ENCODE peak calls at places on chromosome X, in eight cellular contexts. One of them, this sample, is unnamed.
A peak's percentile ranks its signal among the peaks of the same experiment; 100 is the strongest.

GRCh38 chrX:31178769-31179125 is 106.9 kb upstream of the FTHL17 start:
- DNase-seq in CD8-positive, alpha-beta memory T cell: no peak
- DNase-seq in tibial artery: no peak
- DNase-seq in sigmoid colon: no peak
- DNase-seq in small intestine: no peak
- DNase-seq in GM23248: no peak
- DNase-seq in neuronal stem cell: no peak
- DNase-seq in tibial nerve: no peak
- DNase-seq in this sample: no peak

GRCh38 chrX:15915959-15916703 is 61.5 kb upstream of the AP1S2 start:
- DNase-seq in CD8-positive, alpha-beta memory T cell: no peak
- DNase-seq in tibial artery: no peak
- DNase-seq in sigmoid colon: no peak
- DNase-seq in small intestine: no peak
- DNase-seq in GM23248: no peak
- DNase-seq in neuronal stem cell: no peak
- DNase-seq in tibial nerve: no peak
- DNase-seq in this sample: no peak

GRCh38 chrX:48468247-48468671 is 1.8 kb downstream of the SLC38A5 start:
- DNase-seq in CD8-positive, alpha-beta memory T cell: peak; percentile 6
- DNase-seq in tibial artery: no peak
- DNase-seq in sigmoid colon: peak; percentile 66
- DNase-seq in small intestine: peak; percentile 31
- DNase-seq in GM23248: peak; percentile 54
- DNase-seq in neuronal stem cell: no peak
- DNase-seq in tibial nerve: no peak
- DNase-seq in this sample: no peak

GRCh38 chrX:111262086-111262485 is 8.2 kb downstream of the CAPN6 start:
- DNase-seq in CD8-positive, alpha-beta memory T cell: no peak
- DNase-seq in tibial artery: no peak
- DNase-seq in sigmoid colon: no peak
- DNase-seq in small intestine: no peak
- DNase-seq in GM23248: no peak
- DNase-seq in neuronal stem cell: no peak
- DNase-seq in tibial nerve: no peak
- DNase-seq in this sample: no peak

GRCh38 chrX:11929476-11929875 is 171.4 kb downstream of the MSL3 start:
- DNase-seq in CD8-positive, alpha-beta memory T cell: no peak
- DNase-seq in tibial artery: no peak
- DNase-seq in sigmoid colon: no peak
- DNase-seq in small intestine: no peak
- DNase-seq in GM23248: no peak
- DNase-seq in neuronal stem cell: no peak
- DNase-seq in tibial nerve: no peak
- DNase-seq in this sample: no peak

GRCh38 chrX:51860679-51861078 is 32.7 kb upstream of the MAGED1 start:
- DNase-seq in CD8-positive, alpha-beta memory T cell: no peak
- DNase-seq in tibial artery: no peak
- DNase-seq in sigmoid colon: no peak
- DNase-seq in small intestine: peak; percentile 44
- DNase-seq in GM23248: peak; percentile 52
- DNase-seq in neuronal stem cell: peak; percentile 11
- DNase-seq in tibial nerve: peak; percentile 7
- DNase-seq in this sample: no peak

GRCh38 chrX:10387011-10387410 is 230.2 kb downstream of the CLCN4 start:
- DNase-seq in CD8-positive, alpha-beta memory T cell: no peak
- DNase-seq in tibial artery: no peak
- DNase-seq in sigmoid colon: no peak
- DNase-seq in small intestine: no peak
- DNase-seq in GM23248: peak; percentile 55
- DNase-seq in neuronal stem cell: no peak
- DNase-seq in tibial nerve: no peak
- DNase-seq in this sample: no peak

GRCh38 chrX:9614016-9614415 is 149.2 kb downstream of the TBL1X start:
- DNase-seq in CD8-positive, alpha-beta memory T cell: no peak
- DNase-seq in tibial artery: no peak
- DNase-seq in sigmoid colon: no peak
- DNase-seq in small intestine: no peak
- DNase-seq in GM23248: peak; percentile 68
- DNase-seq in neuronal stem cell: no peak
- DNase-seq in tibial nerve: no peak
- DNase-seq in this sample: no peak

GRCh38 chrX:108070891-108071290 is 20.5 kb downstream of the PSMD10 start:
- DNase-seq in CD8-positive, alpha-beta memory T cell: no peak
- DNase-seq in tibial artery: no peak
- DNase-seq in sigmoid colon: no peak
- DNase-seq in small intestine: no peak
- DNase-seq in GM23248: peak; percentile 60
- DNase-seq in neuronal stem cell: no peak
- DNase-seq in tibial nerve: no peak
- DNase-seq in this sample: no peak

GRCh38 chrX:2346158-2346557 is 154.6 kb downstream of the DHRSX start:
- DNase-seq in CD8-positive, alpha-beta memory T cell: no peak
- DNase-seq in tibial artery: no peak
- DNase-seq in sigmoid colon: no peak
- DNase-seq in small intestine: no peak
- DNase-seq in GM23248: no peak
- DNase-seq in neuronal stem cell: no peak
- DNase-seq in tibial nerve: no peak
- DNase-seq in this sample: no peak

GRCh38 chrX:33307954-33308353 is 96.6 kb upstream of the DMD start:
- DNase-seq in CD8-positive, alpha-beta memory T cell: no peak
- DNase-seq in tibial artery: no peak
- DNase-seq in sigmoid colon: no peak
- DNase-seq in small intestine: no peak
- DNase-seq in GM23248: no peak
- DNase-seq in neuronal stem cell: no peak
- DNase-seq in tibial nerve: no peak
- DNase-seq in this sample: no peak

GRCh38 chrX:71910526-71911022 is at the start of gene NHSL2:
- DNase-seq in CD8-positive, alpha-beta memory T cell: no peak
- DNase-seq in tibial artery: peak; percentile 64
- DNase-seq in sigmoid colon: peak; percentile 72
- DNase-seq in small intestine: no peak
- DNase-seq in GM23248: peak; percentile 57
- DNase-seq in neuronal stem cell: peak; percentile 37
- DNase-seq in tibial nerve: no peak
- DNase-seq in this sample: no peak

GRCh38 chrX:117568238-117568637 is 548.4 kb downstream of the KLHL13 start:
- DNase-seq in CD8-positive, alpha-beta memory T cell: no peak
- DNase-seq in tibial artery: no peak
- DNase-seq in sigmoid colon: no peak
- DNase-seq in small intestine: peak; percentile 2
- DNase-seq in GM23248: no peak
- DNase-seq in neuronal stem cell: no peak
- DNase-seq in tibial nerve: no peak
- DNase-seq in this sample: no peak

GRCh38 chrX:41142130-41142529 is 56.9 kb downstream of the USP9X start:
- DNase-seq in CD8-positive, alpha-beta memory T cell: no peak
- DNase-seq in tibial artery: no peak
- DNase-seq in sigmoid colon: no peak
- DNase-seq in small intestine: no peak
- DNase-seq in GM23248: no peak
- DNase-seq in neuronal stem cell: no peak
- DNase-seq in tibial nerve: no peak
- DNase-seq in this sample: no peak

GRCh38 chrX:4935846-4936245 is 1222.4 kb upstream of the PRKX start:
- DNase-seq in CD8-positive, alpha-beta memory T cell: no peak
- DNase-seq in tibial artery: no peak
- DNase-seq in sigmoid colon: no peak
- DNase-seq in small intestine: no peak
- DNase-seq in GM23248: no peak
- DNase-seq in neuronal stem cell: no peak
- DNase-seq in tibial nerve: no peak
- DNase-seq in this sample: no peak

GRCh38 chrX:149314031-149314430 is 191.1 kb downstream of the IDS start:
- DNase-seq in CD8-positive, alpha-beta memory T cell: no peak
- DNase-seq in tibial artery: no peak
- DNase-seq in sigmoid colon: no peak
- DNase-seq in small intestine: no peak
- DNase-seq in GM23248: peak; percentile 20
- DNase-seq in neuronal stem cell: no peak
- DNase-seq in tibial nerve: no peak
- DNase-seq in this sample: no peak

GRCh38 chrX:114584983-114585842 is 1.3 kb downstream of the HTR2C start:
- DNase-seq in CD8-positive, alpha-beta memory T cell: no peak
- DNase-seq in tibial artery: no peak
- DNase-seq in sigmoid colon: no peak
- DNase-seq in small intestine: no peak
- DNase-seq in GM23248: no peak
- DNase-seq in neuronal stem cell: no peak
- DNase-seq in tibial nerve: no peak
- DNase-seq in this sample: no peak

GRCh38 chrX:130482871-130483270 is 81.1 kb downstream of the RBMX2 start:
- DNase-seq in CD8-positive, alpha-beta memory T cell: no peak
- DNase-seq in tibial artery: no peak
- DNase-seq in sigmoid colon: no peak
- DNase-seq in small intestine: no peak
- DNase-seq in GM23248: no peak
- DNase-seq in neuronal stem cell: no peak
- DNase-seq in tibial nerve: no peak
- DNase-seq in this sample: no peak

GRCh38 chrX:111634823-111635410 is 46.1 kb upstream of the ALG13 start:
- DNase-seq in CD8-positive, alpha-beta memory T cell: no peak
- DNase-seq in tibial artery: no peak
- DNase-seq in sigmoid colon: no peak
- DNase-seq in small intestine: no peak
- DNase-seq in GM23248: no peak
- DNase-seq in neuronal stem cell: no peak
- DNase-seq in tibial nerve: no peak
- DNase-seq in this sample: no peak

GRCh38 chrX:55981603-55982002 is 250.6 kb upstream of the KLF8 start:
- DNase-seq in CD8-positive, alpha-beta memory T cell: no peak
- DNase-seq in tibial artery: no peak
- DNase-seq in sigmoid colon: no peak
- DNase-seq in small intestine: no peak
- DNase-seq in GM23248: no peak
- DNase-seq in neuronal stem cell: no peak
- DNase-seq in tibial nerve: no peak
- DNase-seq in this sample: no peak

DNA sequence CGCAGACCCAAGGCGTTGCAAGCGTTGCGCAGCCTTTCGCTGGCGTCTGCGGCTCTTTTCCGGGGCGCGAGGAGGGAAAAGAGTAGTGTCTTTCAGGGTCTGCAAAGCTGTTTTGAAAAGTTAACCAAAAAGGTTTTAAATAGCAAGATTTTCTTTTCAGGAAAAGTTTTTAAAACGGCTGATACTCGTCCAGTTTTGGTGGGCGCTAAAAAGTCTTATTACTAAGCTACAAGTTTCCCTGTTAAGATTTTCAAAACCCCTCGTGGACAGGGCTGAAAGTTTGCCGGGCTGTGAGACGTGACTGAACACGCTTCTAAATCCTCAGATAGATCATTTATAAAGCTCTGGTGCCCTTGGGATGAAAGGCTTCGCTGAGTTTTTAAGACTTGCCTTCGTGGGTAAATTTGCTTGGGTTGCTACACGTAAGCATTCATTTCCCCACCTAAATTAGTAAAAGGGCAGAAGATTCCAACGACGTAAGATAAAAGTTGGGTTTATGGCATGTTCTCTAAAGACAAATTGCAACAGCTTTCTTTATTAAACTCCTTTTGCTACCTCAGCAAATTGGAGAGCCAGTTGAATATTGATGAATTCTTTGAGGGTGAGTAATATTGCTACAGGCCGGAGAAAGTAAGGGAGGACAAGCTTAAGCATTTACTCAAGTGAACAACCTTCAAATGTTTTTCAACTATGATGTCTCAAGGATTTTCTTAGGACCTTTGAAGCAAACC is 91.6 kb downstream of the HPRT1 start:
- DNase-seq in CD8-positive, alpha-beta memory T cell: no peak
- DNase-seq in tibial artery: no peak
- DNase-seq in sigmoid colon: no peak
- DNase-seq in small intestine: no peak
- DNase-seq in GM23248: peak; percentile 56
- DNase-seq in neuronal stem cell: no peak
- DNase-seq in tibial nerve: no peak
- DNase-seq in this sample: no peak
- H3K4me1 ChIP-seq in CD8-positive, alpha-beta memory T cell: peaks cover 13% of the 10 kb centered on the region
- H3K4me1 ChIP-seq in tibial artery: no peaks in the 10 kb centered on the region
- H3K4me1 ChIP-seq in sigmoid colon: no peaks in the 10 kb centered on the region
- H3K4me1 ChIP-seq in small intestine: no peaks in the 10 kb centered on the region
- H3K4me1 ChIP-seq in GM23248: peaks cover 21% of the 10 kb centered on the region
- H3K4me1 ChIP-seq in neuronal stem cell: peaks cover 10% of the 10 kb centered on the region
- H3K4me1 ChIP-seq in tibial nerve: no peaks in the 10 kb centered on the region
- H3K4me1 ChIP-seq in this sample: no peaks in the 10 kb centered on the region

DNA sequence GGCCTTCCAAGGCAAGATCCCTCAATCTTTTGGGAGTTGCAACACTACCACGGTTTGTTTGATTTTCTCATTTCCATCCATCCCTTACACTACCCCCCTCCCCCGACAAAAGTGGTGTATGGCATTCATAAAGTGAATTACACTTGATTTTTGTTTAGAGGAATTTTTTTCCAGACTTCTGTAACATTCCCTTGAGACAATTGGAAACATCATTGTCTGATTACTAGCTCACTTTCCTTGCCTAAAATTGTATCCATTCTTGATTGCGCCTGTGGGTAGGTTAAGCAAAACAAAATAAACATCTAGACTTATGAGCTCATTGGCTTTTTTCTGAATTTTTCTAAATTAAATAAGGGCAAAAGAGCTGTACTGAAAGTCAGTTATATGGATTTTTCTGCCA is 3.5 kb downstream of the GPC3 start:
- DNase-seq in CD8-positive, alpha-beta memory T cell: no peak
- DNase-seq in tibial artery: no peak
- DNase-seq in sigmoid colon: no peak
- DNase-seq in small intestine: no peak
- DNase-seq in GM23248: no peak
- DNase-seq in neuronal stem cell: no peak
- DNase-seq in tibial nerve: no peak
- DNase-seq in this sample: no peak
- H3K4me1 ChIP-seq in CD8-positive, alpha-beta memory T cell: no peaks in the 10 kb centered on the region
- H3K4me1 ChIP-seq in tibial artery: no peaks in the 10 kb centered on the region
- H3K4me1 ChIP-seq in sigmoid colon: peaks cover 4% of the 10 kb centered on the region
- H3K4me1 ChIP-seq in small intestine: no peaks in the 10 kb centered on the region
- H3K4me1 ChIP-seq in GM23248: no peaks in the 10 kb centered on the region
- H3K4me1 ChIP-seq in neuronal stem cell: peaks cover 4% of the 10 kb centered on the region
- H3K4me1 ChIP-seq in tibial nerve: no peaks in the 10 kb centered on the region
- H3K4me1 ChIP-seq in this sample: no peaks in the 10 kb centered on the region

DNA sequence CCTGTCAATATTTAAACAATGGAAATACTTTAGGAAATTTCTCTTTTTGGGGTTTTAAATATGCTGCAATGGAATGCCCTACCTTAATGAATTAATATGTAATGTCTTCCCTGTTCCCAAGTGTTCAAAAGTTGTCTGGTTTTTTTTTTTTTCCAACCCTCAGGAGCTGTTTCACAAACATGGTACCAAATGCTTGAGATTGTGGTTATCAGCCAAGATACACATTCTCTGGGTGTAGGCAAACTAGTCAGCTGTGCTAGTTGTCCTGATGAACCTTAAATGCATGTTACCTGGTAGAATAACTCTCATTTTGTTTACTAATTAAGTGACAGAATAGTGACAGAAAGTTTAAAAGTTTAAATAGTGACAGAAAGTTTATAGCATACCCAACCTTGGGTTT is 50.7 kb downstream of the FHL1 start:
- DNase-seq in CD8-positive, alpha-beta memory T cell: no peak
- DNase-seq in tibial artery: no peak
- DNase-seq in sigmoid colon: no peak
- DNase-seq in small intestine: no peak
- DNase-seq in GM23248: no peak
- DNase-seq in neuronal stem cell: no peak
- DNase-seq in tibial nerve: no peak
- DNase-seq in this sample: no peak
- H3K4me1 ChIP-seq in CD8-positive, alpha-beta memory T cell: peaks cover 9% of the 10 kb centered on the region
- H3K4me1 ChIP-seq in tibial artery: no peaks in the 10 kb centered on the region
- H3K4me1 ChIP-seq in sigmoid colon: peaks cover 21% of the 10 kb centered on the region
- H3K4me1 ChIP-seq in small intestine: peaks cover 10% of the 10 kb centered on the region
- H3K4me1 ChIP-seq in GM23248: peaks cover 27% of the 10 kb centered on the region
- H3K4me1 ChIP-seq in neuronal stem cell: no peaks in the 10 kb centered on the region
- H3K4me1 ChIP-seq in tibial nerve: no peaks in the 10 kb centered on the region
- H3K4me1 ChIP-seq in this sample: peaks cover 29% of the 10 kb centered on the region

GRCh38 chrX:7131621-7132020 is 15.9 kb upstream of the STS start:
- DNase-seq in CD8-positive, alpha-beta memory T cell: no peak
- DNase-seq in tibial artery: no peak
- DNase-seq in sigmoid colon: no peak
- DNase-seq in small intestine: no peak
- DNase-seq in GM23248: no peak
- DNase-seq in neuronal stem cell: no peak
- DNase-seq in tibial nerve: no peak
- DNase-seq in this sample: no peak
- H3K4me1 ChIP-seq in CD8-positive, alpha-beta memory T cell: no peaks in the 10 kb centered on the region
- H3K4me1 ChIP-seq in tibial artery: no peaks in the 10 kb centered on the region
- H3K4me1 ChIP-seq in sigmoid colon: no peaks in the 10 kb centered on the region
- H3K4me1 ChIP-seq in small intestine: peaks cover 4% of the 10 kb centered on the region
- H3K4me1 ChIP-seq in GM23248: peaks cover 10% of the 10 kb centered on the region
- H3K4me1 ChIP-seq in neuronal stem cell: peaks cover 15% of the 10 kb centered on the region
- H3K4me1 ChIP-seq in tibial nerve: peaks cover 6% of the 10 kb centered on the region
- H3K4me1 ChIP-seq in this sample: no peaks in the 10 kb centered on the region

This sample was measured in thoracic aorta.